ENCODE peak calls at places on chromosomes 6 and 20, in six cellular contexts. I, B, A, X, D and R are unnamed samples.

GRCh38 chr6:116511424-116512131 is at the start of gene CALHM5:
- DNase-seq in I (no peak), B (peak; percentile 91), A (no peak), X (peak; percentile 58), D (no peak), R (no peak)

GRCh38 chr20:63530788-63531160 is 6.4 kb downstream of the PTK6 start:
- DNase-seq in I (no peak), B (no peak), A (no peak), X (no peak), D (no peak), R (no peak)

GRCh38 chr20:57322476-57322875 is 7.1 kb upstream of the SPO11 start:
- DNase-seq in I (no peak), B (no peak), A (no peak), X (no peak), D (no peak), R (no peak)

GRCh38 chr6:158620963-158621693 is 23.4 kb downstream of the DYNLT1 start:
- DNase-seq in I (no peak), B (no peak), A (no peak), X (no peak), D (no peak), R (no peak)

GRCh38 chr6:33314943-33315752 is 1.3 kb upstream of the TAPBP start:
- DNase-seq in I (no peak), B (peak; percentile 42), A (no peak), X (no peak), D (no peak), R (no peak)

GRCh38 chr6:87444362-87444761 is 28.4 kb upstream of the SLC35A1 start:
- DNase-seq in I (no peak), B (no peak), A (peak; percentile 33), X (no peak), D (peak; percentile 23), R (no peak)

GRCh38 chr6:50610562-50610961 is 102.8 kb upstream of the TFAP2D start:
- DNase-seq in I (no peak), B (no peak), A (no peak), X (no peak), D (no peak), R (no peak)

GRCh38 chr6:13813621-13814175 is 659 bp downstream of the MCUR1 start:
- DNase-seq in I (no peak), B (peak; percentile 75), A (peak; percentile 59), X (peak; percentile 37), D (peak; percentile 84), R (no peak)

GRCh38 chr6:118263929-118264486 is 284.1 kb upstream of the PLN start:
- DNase-seq in I (no peak), B (peak; percentile 12), A (no peak), X (peak; percentile 15), D (peak; percentile 30), R (no peak)

GRCh38 chr6:162177733-162178132 is 549.8 kb downstream of the PRKN start:
- DNase-seq in I (no peak), B (peak; percentile 5), A (no peak), X (no peak), D (no peak), R (no peak)

GRCh38 chr6:125658759-125659431 is 90.5 kb upstream of the HEY2 start:
- DNase-seq in I (no peak), B (no peak), A (no peak), X (no peak), D (no peak), R (no peak)

GRCh38 chr6:53361549-53362031 is 12.8 kb upstream of the ELOVL5 start:
- DNase-seq in I (peak; percentile 63), B (peak; percentile 35), A (no peak), X (no peak), D (no peak), R (no peak)

GRCh38 chr6:53358440-53359087 is 9.8 kb upstream of the ELOVL5 start:
- DNase-seq in I (no peak), B (no peak), A (no peak), X (no peak), D (no peak), R (no peak)

GRCh38 chr6:53359843-53360834 is 11.4 kb upstream of the ELOVL5 start:
- DNase-seq in I (no peak), B (peak; percentile 13), A (no peak), X (no peak), D (peak; percentile 83), R (no peak)

GRCh38 chr6:53359088-53359842 is 10.5 kb upstream of the ELOVL5 start:
- DNase-seq in I (peak; percentile 78), B (peak; percentile 97), A (peak; percentile 89), X (peak; percentile 78), D (peak; percentile 92), R (no peak)

DNA sequence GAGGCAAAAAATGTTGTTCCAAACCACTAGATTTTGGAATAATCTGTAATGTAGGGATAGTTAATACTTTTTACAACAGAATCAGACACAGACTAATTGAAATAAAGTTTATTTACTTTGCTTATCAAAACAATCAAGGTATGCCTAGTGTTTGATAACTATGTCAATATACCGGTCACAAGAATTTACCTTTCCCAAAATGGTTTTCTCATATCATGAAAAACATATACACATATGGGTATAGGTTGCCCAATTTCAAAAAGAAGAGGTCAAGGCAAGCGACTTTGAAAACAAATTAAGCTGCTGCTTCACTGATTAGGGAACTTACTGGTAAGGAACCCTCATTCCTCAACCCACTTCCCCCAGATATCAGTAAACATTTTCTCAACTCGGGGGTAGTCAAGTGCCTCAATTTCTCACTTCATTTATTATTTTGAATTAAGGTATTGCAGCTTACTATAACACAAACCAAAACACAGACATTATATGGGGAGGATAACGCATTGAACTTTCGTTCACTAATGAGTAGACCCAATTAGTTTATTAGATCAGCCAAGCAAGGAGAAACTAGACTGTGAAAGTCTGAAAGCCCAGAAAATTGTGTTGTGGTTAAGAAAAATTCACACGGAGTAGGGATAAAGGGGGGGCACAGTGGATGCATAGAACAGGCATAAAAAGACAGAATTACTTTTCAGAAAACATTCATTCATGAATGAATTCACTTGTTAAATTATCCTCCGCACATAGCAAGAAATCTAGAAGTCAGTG is 9.0 kb upstream of the ELOVL5 start:
- DNase-seq in I (no peak), B (no peak), A (no peak), X (no peak), D (peak; percentile 31), R (no peak)
- H3K9ac ChIP-seq in I (no peak overlapping the region), B (no peak overlapping the region), A (no peak overlapping the region), X (peak overlapping the region; percentile 76), D (no peak overlapping the region), R (no peak overlapping the region)

GRCh38 chr20:36542019-36542488 is 735 bp downstream of the MYL9 start:
- DNase-seq in I (no peak), B (peak; percentile 26), A (no peak), X (peak; percentile 33), D (peak; percentile 46), R (no peak)
- TF ChIP-seq POLR2AphosphoS5 in I (no peak), B (no peak), A (no peak), X (no peak), D (no peak), R (no peak)

GRCh38 chr20:9068232-9068781 is 580 bp upstream of the PLCB4 start:
- DNase-seq in I (no peak), B (peak; percentile 56), A (no peak), X (no peak), D (no peak), R (no peak)

GRCh38 chr20:9071976-9072726 is 3.3 kb downstream of the PLCB4 start:
- DNase-seq in I (no peak), B (no peak), A (no peak), X (no peak), D (no peak), R (no peak)

GRCh38 chr20:9070304-9070703 is 1.4 kb downstream of the PLCB4 start:
- DNase-seq in I (no peak), B (no peak), A (no peak), X (no peak), D (no peak), R (no peak)

GRCh38 chr20:9066196-9066595 is 2.7 kb upstream of the PLCB4 start:
- DNase-seq in I (no peak), B (no peak), A (no peak), X (no peak), D (no peak), R (no peak)

DNA sequence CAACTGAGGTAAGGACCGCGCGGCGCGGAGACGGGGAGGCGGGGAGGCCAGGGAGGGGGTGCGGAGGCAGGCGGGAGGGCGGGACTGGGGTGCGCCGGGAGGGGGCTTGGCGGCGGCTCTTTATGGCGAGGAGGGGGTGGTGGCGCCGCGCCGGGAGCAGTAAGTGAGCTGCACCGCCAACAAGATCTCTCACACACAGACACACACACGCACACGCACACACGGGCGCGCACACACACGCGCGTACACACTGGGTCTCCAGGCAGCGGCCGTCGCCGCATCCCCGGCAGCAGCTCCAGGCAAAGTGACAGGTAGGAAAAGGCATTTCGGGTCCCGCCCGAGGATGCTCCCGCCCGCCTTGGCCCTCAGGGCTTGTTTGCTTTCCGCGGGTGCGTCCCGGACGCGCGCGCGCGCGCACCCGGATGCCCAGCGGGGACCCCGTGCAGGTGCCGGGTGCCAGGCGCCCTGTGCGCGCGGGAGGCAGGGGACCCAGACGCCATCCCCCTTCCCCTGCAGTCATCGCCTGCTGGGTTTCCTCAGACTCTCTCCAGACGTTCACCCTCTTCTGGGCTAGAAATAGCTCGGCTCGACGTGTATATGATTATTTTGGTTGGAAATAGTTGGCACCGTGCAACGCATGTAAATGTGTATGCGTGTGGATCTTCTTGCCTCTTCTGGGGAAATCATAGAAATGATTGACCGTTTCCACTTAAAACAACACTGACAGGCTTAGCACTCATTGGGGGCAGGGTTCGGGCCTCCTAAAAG is at the start of gene PLCB4:
- DNase-seq in I (no peak), B (peak; percentile 46), A (no peak), X (no peak), D (no peak), R (peak; percentile 44)
- H3K27ac ChIP-seq in I (no peak within 1 kb of the TSS), B (no peak within 1 kb of the TSS), A (peak within 1 kb of the TSS; percentile 56), X (peak within 1 kb of the TSS; percentile 61), D (no peak within 1 kb of the TSS), R (peak within 1 kb of the TSS; percentile 58)

GRCh38 chr6:101509556-101509955 is 116.0 kb downstream of the GRIK2 start:
- DNase-seq in I (no peak), B (no peak), A (no peak), X (no peak), D (no peak), R (no peak)
- H3K9ac ChIP-seq in I (no peak overlapping the region), B (no peak overlapping the region), A (no peak overlapping the region), X (no peak overlapping the region), D (no peak overlapping the region), R (no peak overlapping the region)